ENCODE peak calls at places on chromosome 11, in nine cellular contexts. R is hypothalamus; C is substantia nigra; I is head of caudate nucleus; K is T-helper 17 cell; Y is globus pallidus; B is NCI-H1092; Q is kidney; D is activated T-cell treated with anti-CD3 and anti-CD28 coated beads, Interleukin-2, amount 50 U/mL, for 24 hours. F is an unnamed sample.
A peak's percentile ranks its signal among the peaks of the same experiment; 100 is the strongest.

GRCh38 chr11:19253817-19254216 is 13.1 kb upstream of the E2F8 start:
- DNase-seq in R (no peak), C (no peak), I (no peak), K (no peak), Y (no peak), B (no peak), Q (no peak), D (no peak), F (no peak)

GRCh38 chr11:122439911-122440782 is 215.4 kb upstream of the UBASH3B start:
- DNase-seq in R (peak; percentile 16), C (peak; percentile 34), I (peak; percentile 14), K (no peak), Y (peak; percentile 72), B (peak; percentile 32), Q (no peak), D (no peak), F (peak; percentile 84)

GRCh38 chr11:68455485-68455884 is 5.1 kb upstream of the PPP6R3 start:
- DNase-seq in R (no peak), C (no peak), I (no peak), K (no peak), Y (no peak), B (no peak), Q (peak; percentile 59), D (no peak), F (no peak)

GRCh38 chr11:87859583-87859982 is 315.7 kb downstream of the RAB38 start:
- DNase-seq in R (no peak), C (no peak), I (no peak), K (no peak), Y (peak; percentile 9), B (no peak), Q (no peak), D (no peak), F (no peak)

GRCh38 chr11:119065369-119065768 is 2.2 kb upstream of the VPS11 start:
- DNase-seq in R (no peak), C (no peak), I (no peak), K (no peak), Y (no peak), B (no peak), Q (no peak), D (no peak), F (no peak)

GRCh38 chr11:8206251-8207079 is 37.6 kb upstream of the RIC3 start:
- DNase-seq in R (peak; percentile 51), C (peak; percentile 55), I (peak; percentile 69), K (no peak), Y (peak; percentile 86), B (peak; percentile 89), Q (peak; percentile 77), D (no peak), F (peak; percentile 27)

GRCh38 chr11:63508009-63508408 is 2.1 kb downstream of the LGALS12 start:
- DNase-seq in R (no peak), C (peak; percentile 57), I (peak; percentile 77), K (no peak), Y (peak; percentile 90), B (no peak), Q (no peak), D (no peak), F (no peak)

GRCh38 chr11:12263141-12263693 is 114.2 kb upstream of the PARVA start:
- DNase-seq in R (no peak), C (no peak), I (no peak), K (no peak), Y (no peak), B (no peak), Q (no peak), D (no peak), F (no peak)

GRCh38 chr11:61071208-61071681 is 31.0 kb upstream of the CD5 start:
- DNase-seq in R (no peak), C (no peak), I (no peak), K (peak; percentile 45), Y (no peak), B (no peak), Q (no peak), D (peak; percentile 71), F (no peak)

GRCh38 chr11:106695506-106695905 is 322.8 kb downstream of the GUCY1A2 start:
- DNase-seq in R (no peak), C (no peak), I (no peak), K (no peak), Y (no peak), B (no peak), Q (no peak), D (no peak), F (no peak)

GRCh38 chr11:97557399-97557798 is 1167.6 kb downstream of the JRKL start:
- DNase-seq in R (no peak), C (no peak), I (no peak), K (no peak), Y (peak; percentile 1), B (no peak), Q (no peak), D (no peak), F (no peak)

GRCh38 chr11:833114-833791 is 501 bp downstream of the CD151 start:
- DNase-seq in R (no peak), C (no peak), I (no peak), K (peak; percentile 42), Y (no peak), B (no peak), Q (peak; percentile 90), D (peak; percentile 58), F (no peak)

GRCh38 chr11:132997396-132997795 is 534.9 kb downstream of the OPCML start:
- DNase-seq in R (no peak), C (no peak), I (no peak), K (no peak), Y (no peak), B (no peak), Q (no peak), D (no peak), F (no peak)

GRCh38 chr11:76270387-76270786 is 64.1 kb upstream of the WNT11 start:
- DNase-seq in R (no peak), C (no peak), I (no peak), K (no peak), Y (no peak), B (peak; percentile 63), Q (no peak), D (no peak), F (no peak)

GRCh38 chr11:44847316-44847715 is 103.4 kb downstream of the TP53I11 start:
- DNase-seq in R (no peak), C (no peak), I (no peak), K (no peak), Y (no peak), B (no peak), Q (no peak), D (no peak), F (no peak)

GRCh38 chr11:124740277-124740882 is 638 bp downstream of the NRGN start:
- DNase-seq in R (no peak), C (no peak), I (no peak), K (peak; percentile 47), Y (no peak), B (peak; percentile 14), Q (peak; percentile 82), D (peak; percentile 69), F (no peak)

GRCh38 chr11:10674440-10674855 is 19.1 kb downstream of the IRAG1 start:
- DNase-seq in R (no peak), C (no peak), I (no peak), K (no peak), Y (no peak), B (no peak), Q (peak; percentile 70), D (no peak), F (no peak)

GRCh38 chr11:1837171-1838076 is 1.4 kb upstream of the TNNI2 start:
- DNase-seq in R (no peak), C (no peak), I (no peak), K (peak; percentile 69), Y (peak; percentile 27), B (peak; percentile 51), Q (peak; percentile 86), D (peak; percentile 88), F (no peak)

GRCh38 chr11:61058583-61059259 is 43.6 kb upstream of the CD5 start:
- DNase-seq in R (no peak), C (no peak), I (no peak), K (no peak), Y (no peak), B (no peak), Q (no peak), D (peak; percentile 48), F (no peak)

GRCh38 chr11:35061516-35062440 is 77.2 kb upstream of the CD44 start:
- DNase-seq in R (no peak), C (no peak), I (no peak), K (no peak), Y (no peak), B (peak; percentile 8), Q (no peak), D (no peak), F (peak; percentile 85)

GRCh38 chr11:60970369-60970774 is 1.1 kb upstream of the CD6 start:
- DNase-seq in R (no peak), C (no peak), I (peak; percentile 58), K (peak; percentile 72), Y (no peak), B (peak; percentile 32), Q (no peak), D (peak; percentile 89), F (peak; percentile 22)

GRCh38 chr11:111157571-111157970 is 88.0 kb upstream of the POU2AF2 start:
- DNase-seq in R (no peak), C (no peak), I (no peak), K (no peak), Y (no peak), B (no peak), Q (peak; percentile 43), D (no peak), F (no peak)

F was measured in NCI-H2029 treated with DMSO at 0.1 percent for 48 hours.